ENCODE peak calls at places on chromosomes 4 and X, in six cellular contexts. L is brain microvascular endothelial cell, V is RWPE1, X is thoracic aorta, D is endothelial cell of umbilical vein, E is choroid plexus epithelial cell. Y is an unnamed sample.

GRCh38 chr4:36128689-36129088 is 115.6 kb downstream of the ARAP2 start:
- DNase-seq in L (no peak), E (peak), D (no peak), X (no peak), V (no peak), Y (peak)

GRCh38 chr4:39446842-39447573 is 11.7 kb downstream of the RPL9 start:
- DNase-seq in L (peak), D (peak), V (peak), E (peak), X (no peak), Y (no peak)

GRCh38 chr4:140851032-140851636 is 94.9 kb upstream of the TBC1D9 start:
- DNase-seq in L (peak), X (no peak), V (peak), E (peak), D (peak), Y (peak)

GRCh38 chr4:101600287-101600686 is 190.2 kb upstream of the BANK1 start:
- DNase-seq in X (no peak), V (no peak), E (no peak), L (no peak), D (peak), Y (no peak)

GRCh38 chr4:2938906-2939305 is 24.3 kb downstream of the NOP14 start:
- DNase-seq in V (no peak), E (no peak), X (peak), L (no peak), D (no peak), Y (no peak)

GRCh38 chrX:40154853-40155616 is 57.3 kb upstream of the BCOR start:
- DNase-seq in V (no peak), X (no peak), L (no peak), E (peak), D (peak), Y (peak)

GRCh38 chr4:164748375-164748774 is 5.6 kb upstream of the SMIM31 start:
- DNase-seq in V (peak), X (no peak), L (no peak), D (peak), E (peak), Y (peak)

GRCh38 chrX:54452920-54453319 is 12.7 kb downstream of the TSR2 start:
- DNase-seq in L (peak), X (no peak), V (no peak), D (no peak), E (peak), Y (no peak)

GRCh38 chr4:5893013-5893580 is at the start of gene CRMP1:
- DNase-seq in D (no peak), V (no peak), L (no peak), X (no peak), E (no peak), Y (no peak)

GRCh38 chr4:146442801-146443200 is 78.9 kb downstream of the SLC10A7 start:
- DNase-seq in X (no peak), E (peak), D (no peak), L (peak), V (peak), Y (peak)

GRCh38 chrX:145213504-145213903 is 33.8 kb upstream of the SPANXN1 start:
- DNase-seq in X (no peak), D (no peak), V (peak), L (peak), E (peak), Y (peak)

GRCh38 chr4:104625706-104626105 is 131.0 kb upstream of the CXXC4 start:
- DNase-seq in D (no peak), V (no peak), X (no peak), L (no peak), E (no peak), Y (no peak)

GRCh38 chr4:156006192-156006591 is 52.5 kb upstream of the CTSO start:
- DNase-seq in D (no peak), V (no peak), E (no peak), L (no peak), X (no peak), Y (no peak)

GRCh38 chr4:98162696-98163095 is 19.4 kb upstream of the STPG2 start:
- DNase-seq in L (no peak), E (no peak), D (no peak), V (no peak), X (no peak), Y (no peak)

GRCh38 chrX:386768-387575 is at the start of gene PPP2R3B:
- DNase-seq in D (peak), X (peak), L (peak), V (peak), E (peak), Y (peak)
- TF ChIP-seq CTCF in D (no peak), X (no peak), L (no peak), V (no peak), E (no peak), Y (no peak)

GRCh38 chr4:87270144-87270543 is 49.7 kb upstream of the KLHL8 start:
- DNase-seq in L (peak), E (peak), D (peak), X (no peak), V (peak), Y (peak)
- TF ChIP-seq CTCF in L (peak), E (peak), D (peak), X (peak), V (peak), Y (peak)

GRCh38 chr4:143400082-143400481 is 63.4 kb downstream of the GAB1 start:
- DNase-seq in L (no peak), E (no peak), X (no peak), D (no peak), V (no peak), Y (no peak)

GRCh38 chr4:143397335-143397734 is 60.7 kb downstream of the GAB1 start:
- DNase-seq in X (no peak), D (peak), E (no peak), V (no peak), L (no peak), Y (no peak)

GRCh38 chr4:143396695-143397094 is 60.0 kb downstream of the GAB1 start:
- DNase-seq in X (no peak), D (no peak), E (no peak), L (no peak), V (no peak), Y (no peak)

GRCh38 chr4:143397887-143398286 is 61.2 kb downstream of the GAB1 start:
- DNase-seq in D (peak), E (no peak), L (no peak), V (no peak), X (no peak), Y (no peak)

DNA sequence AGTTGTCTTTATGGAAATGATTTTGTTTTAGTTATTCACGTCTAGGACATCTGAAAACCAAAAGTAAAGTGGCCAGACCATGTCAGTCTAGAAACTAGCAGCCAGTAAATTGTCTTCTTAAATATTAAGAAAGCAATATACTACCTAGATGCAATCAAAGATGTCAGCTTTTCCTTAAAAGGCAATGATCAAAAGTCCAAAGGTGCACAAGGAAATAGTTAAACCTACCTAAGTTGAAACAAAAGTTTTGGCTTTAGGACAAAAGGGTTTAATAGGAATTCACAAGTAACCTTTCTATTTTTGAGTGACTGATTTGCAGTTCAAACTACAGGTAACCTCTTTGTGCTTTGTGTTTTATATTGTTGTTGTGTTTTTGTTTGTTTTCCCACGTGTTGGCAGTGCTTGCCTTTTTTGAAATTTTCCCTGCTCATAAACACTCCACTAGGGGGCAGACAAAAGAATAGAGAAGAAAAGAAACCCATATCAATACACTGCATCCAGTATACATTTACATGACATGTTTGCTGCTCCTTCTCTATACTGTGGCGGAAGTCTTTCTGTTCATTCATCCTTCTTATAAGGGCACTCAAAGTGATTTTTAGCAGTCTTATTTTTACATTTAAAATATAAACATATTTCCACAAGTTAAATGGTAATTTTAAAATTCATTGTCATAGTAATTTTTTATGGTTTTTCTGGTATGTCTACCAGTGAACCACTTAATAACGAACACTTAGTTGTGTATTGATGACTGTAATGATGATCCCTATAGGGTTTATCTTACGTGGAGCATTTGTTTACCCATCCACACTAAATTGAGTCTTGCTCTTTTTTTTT is 62.7 kb downstream of the GAB1 start:
- DNase-seq in X (no peak), V (no peak), E (peak), L (no peak), D (peak), Y (peak)
- TF ChIP-seq CTCF in X (peak), V (peak), E (peak), L (peak), D (peak), Y (peak)

GRCh38 chr4:71524746-71525145 is 185.9 kb downstream of the SLC4A4 start:
- DNase-seq in L (no peak), D (no peak), E (no peak), X (no peak), V (no peak), Y (no peak)

GRCh38 chr4:71520850-71521249 is 182.0 kb downstream of the SLC4A4 start:
- DNase-seq in L (no peak), D (no peak), X (no peak), V (no peak), E (no peak), Y (no peak)

GRCh38 chr4:71532407-71532806 is 193.6 kb downstream of the SLC4A4 start:
- DNase-seq in L (no peak), E (no peak), V (no peak), X (no peak), D (no peak), Y (no peak)

DNA sequence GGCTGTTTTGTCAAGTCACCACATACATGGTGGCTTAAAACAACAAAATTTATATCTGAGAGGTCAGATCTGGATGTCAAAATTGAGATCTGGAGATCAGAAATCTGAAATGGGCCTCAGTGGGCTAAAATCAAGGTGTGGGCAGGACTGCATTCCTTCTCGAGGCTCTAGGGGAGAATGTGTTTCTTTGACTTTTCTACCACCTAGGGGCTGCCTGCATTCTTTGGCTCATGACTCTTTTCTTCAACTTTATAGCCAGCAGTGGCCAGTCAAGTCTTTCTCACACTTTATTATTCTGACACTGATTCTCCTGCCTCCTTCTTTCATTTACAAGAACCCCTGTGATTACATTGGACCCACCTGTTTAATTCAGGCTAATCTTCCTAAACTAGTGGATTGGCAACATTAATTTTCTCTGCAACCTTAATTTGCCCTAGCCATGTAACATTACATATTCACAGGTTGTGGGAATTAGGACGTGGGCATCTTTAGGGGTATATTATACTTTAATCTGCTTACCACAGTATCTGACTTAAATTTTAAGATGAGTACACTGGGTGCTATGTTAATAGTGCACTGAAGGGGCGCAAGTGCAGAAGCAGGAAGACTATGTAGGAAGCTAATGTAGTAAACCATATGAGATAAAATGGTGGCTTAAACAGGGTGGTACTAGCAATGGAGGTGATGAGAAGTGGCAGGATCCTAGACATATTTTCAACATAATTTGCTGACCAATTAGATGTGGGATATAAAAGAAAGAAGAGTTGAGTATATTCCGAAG is 188.0 kb downstream of the SLC4A4 start:
- DNase-seq in V (no peak), L (no peak), X (no peak), D (no peak), E (no peak), Y (no peak)
- TF ChIP-seq CTCF in V (no peak), L (peak), X (no peak), D (no peak), E (no peak), Y (no peak)

GRCh38 chr4:26753187-26753586 is 107.5 kb upstream of the STIM2 start:
- DNase-seq in L (no peak), V (no peak), D (no peak), E (no peak), X (no peak), Y (no peak)

GRCh38 chr4:26751838-26752237 is 108.8 kb upstream of the STIM2 start:
- DNase-seq in X (no peak), L (no peak), D (no peak), V (no peak), E (no peak), Y (no peak)

GRCh38 chr4:26749867-26750266 is 110.8 kb upstream of the STIM2 start:
- DNase-seq in E (no peak), D (no peak), X (no peak), V (no peak), L (no peak), Y (no peak)

GRCh38 chr4:26751004-26751403 is 109.6 kb upstream of the STIM2 start:
- DNase-seq in D (no peak), E (no peak), X (no peak), L (no peak), V (no peak), Y (no peak)

GRCh38 chr4:26753642-26754041 is 107.0 kb upstream of the STIM2 start:
- DNase-seq in L (peak), D (no peak), E (peak), X (peak), V (no peak), Y (no peak)
- TF ChIP-seq CTCF in L (no peak), D (no peak), E (no peak), X (no peak), V (no peak), Y (no peak)

GRCh38 chrX:49175875-49176274 is 4.2 kb downstream of the PLP2 start:
- DNase-seq in L (no peak), E (no peak), X (no peak), D (no peak), V (no peak), Y (no peak)

GRCh38 chrX:49176421-49177326 is 5.0 kb downstream of the PLP2 start:
- DNase-seq in X (no peak), D (no peak), V (peak), E (no peak), L (no peak), Y (peak)

GRCh38 chrX:49178537-49178936 is 6.8 kb downstream of the PLP2 start:
- DNase-seq in V (no peak), X (no peak), E (no peak), L (no peak), D (no peak), Y (no peak)

GRCh38 chrX:49177873-49178480 is 6.3 kb downstream of the PLP2 start:
- DNase-seq in D (no peak), X (no peak), L (no peak), V (no peak), E (no peak), Y (no peak)

GRCh38 chrX:49177338-49177833 is 5.7 kb downstream of the PLP2 start:
- DNase-seq in L (no peak), D (no peak), X (no peak), E (no peak), V (no peak), Y (peak)
- TF ChIP-seq CTCF in L (peak), D (no peak), X (no peak), E (peak), V (no peak), Y (no peak)

DNA sequence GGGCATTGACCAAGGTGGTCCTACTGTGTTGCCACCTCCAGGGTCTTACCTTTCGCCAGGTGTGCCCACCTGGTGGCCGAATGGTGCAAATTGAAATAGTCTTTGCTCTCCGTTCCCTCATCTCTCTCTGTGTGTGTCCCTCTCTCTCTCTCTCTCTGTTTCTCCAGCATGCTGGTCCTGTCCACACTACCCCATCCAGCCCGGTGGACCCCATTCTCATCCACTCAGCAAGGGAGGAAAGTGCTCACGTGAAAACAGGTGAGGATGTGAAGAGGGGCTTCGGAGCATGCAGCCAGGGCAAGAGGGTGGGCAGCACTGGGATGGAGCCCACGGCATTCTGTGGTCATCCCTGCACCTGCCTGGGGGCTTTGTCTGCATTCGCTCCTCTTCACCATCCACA is 150.1 kb downstream of the CRLF2 start:
- DNase-seq in E (no peak), V (no peak), X (no peak), L (no peak), D (no peak), Y (no peak)
- TF ChIP-seq CTCF in E (no peak), V (no peak), X (no peak), L (no peak), D (no peak), Y (no peak)

GRCh38 chr4:85965529-85965928 is 394.3 kb downstream of the MAPK10 start:
- DNase-seq in V (no peak), E (no peak), L (no peak), X (no peak), D (no peak), Y (no peak)

GRCh38 chr4:85970535-85970934 is 389.3 kb downstream of the MAPK10 start:
- DNase-seq in E (no peak), V (no peak), L (no peak), X (no peak), D (no peak), Y (no peak)

GRCh38 chr4:85967872-85968271 is 392.0 kb downstream of the MAPK10 start:
- DNase-seq in D (no peak), X (no peak), L (no peak), V (no peak), E (peak), Y (no peak)

GRCh38 chr4:85966308-85966882 is 393.5 kb downstream of the MAPK10 start:
- DNase-seq in L (no peak), D (peak), E (peak), V (no peak), X (no peak), Y (no peak)

GRCh38 chr4:85968945-85969830 is 390.7 kb downstream of the MAPK10 start:
- DNase-seq in V (peak), D (peak), E (peak), X (no peak), L (peak), Y (peak)
- TF ChIP-seq CTCF in V (peak), D (peak), E (peak), X (peak), L (peak), Y (peak)

Y was measured in MCF 10A.